ENCODE peak calls at places on chromosomes 6 and 20, in ten cellular contexts. S is GM12865, G is epithelial cell of esophagus, C is choroid plexus epithelial cell, J is transverse colon, E is hepatocyte, I is fibroblast of pulmonary artery, W is cardiac fibroblast, F is GM23338, X is psoas muscle. D is an unnamed sample.

GRCh38 chr6:39194466-39194865 is 34.8 kb downstream of the KCNK5 start:
- DNase-seq in S (no peak), G (no peak), C (no peak), J (no peak), E (no peak), I (no peak), W (no peak), F (no peak), X (no peak), D (no peak)

GRCh38 chr6:133568970-133569889 is 319.7 kb upstream of the TCF21 start:
- DNase-seq in S (no peak), G (peak; percentile 98), C (peak; percentile 85), J (peak; percentile 14), E (peak; percentile 77), I (peak; percentile 86), W (peak; percentile 95), F (peak; percentile 77), X (peak; percentile 16), D (no peak)

GRCh38 chr6:10054662-10055061 is 360.2 kb downstream of the TFAP2A start:
- DNase-seq in S (no peak), G (no peak), C (no peak), J (no peak), E (no peak), I (no peak), W (no peak), F (no peak), X (no peak), D (no peak)

GRCh38 chr6:149581349-149581748 is 15.2 kb downstream of the GINM1 start:
- DNase-seq in S (no peak), G (no peak), C (no peak), J (no peak), E (no peak), I (no peak), W (no peak), F (no peak), X (no peak), D (no peak)

GRCh38 chr6:163564536-163564935 is 150.0 kb downstream of the QKI start:
- DNase-seq in S (no peak), G (no peak), C (no peak), J (no peak), E (no peak), I (no peak), W (no peak), F (no peak), X (no peak), D (no peak)

GRCh38 chr20:1005452-1006027 is 3.4 kb upstream of the RSPO4 start:
- DNase-seq in S (peak; percentile 60), G (peak; percentile 75), C (peak; percentile 48), J (peak; percentile 43), E (peak; percentile 67), I (peak; percentile 26), W (peak; percentile 44), F (peak; percentile 92), X (no peak), D (no peak)

GRCh38 chr20:13900506-13900905 is 89.9 kb downstream of the SEL1L2 start:
- DNase-seq in S (no peak), G (no peak), C (no peak), J (no peak), E (no peak), I (no peak), W (no peak), F (peak; percentile 9), X (no peak), D (no peak)

GRCh38 chr20:373171-373890 is 7.2 kb upstream of the TRIB3 start:
- DNase-seq in S (no peak), G (peak; percentile 89), C (peak; percentile 86), J (no peak), E (peak; percentile 84), I (peak; percentile 98), W (peak; percentile 98), F (peak; percentile 46), X (peak; percentile 39), D (no peak)

GRCh38 chr6:107290491-107290890 is 168.9 kb downstream of the PDSS2 start:
- DNase-seq in S (no peak), G (no peak), C (no peak), J (no peak), E (no peak), I (no peak), W (no peak), F (peak; percentile 29), X (no peak), D (no peak)

GRCh38 chr20:62641749-62642665 is at the start of gene SLCO4A1:
- DNase-seq in S (peak; percentile 89), G (peak; percentile 45), C (peak; percentile 33), J (peak; percentile 87), E (peak; percentile 75), I (peak; percentile 28), W (peak; percentile 23), F (peak; percentile 75), X (peak; percentile 85), D (no peak)

GRCh38 chr20:45685896-45686295 is 15.9 kb upstream of the WFDC11 start:
- DNase-seq in S (no peak), G (peak; percentile 35), C (peak; percentile 10), J (no peak), E (peak; percentile 10), I (peak; percentile 0), W (no peak), F (peak; percentile 68), X (no peak), D (no peak)

GRCh38 chr6:87722831-87723726 is 21.0 kb upstream of the AKIRIN2 start:
- DNase-seq in S (peak; percentile 94), G (peak; percentile 94), C (peak; percentile 93), J (peak; percentile 41), E (peak; percentile 52), I (peak; percentile 95), W (peak; percentile 97), F (peak; percentile 84), X (peak; percentile 67), D (peak; percentile 29)

GRCh38 chr20:8557711-8558110 is 425.6 kb downstream of the PLCB1 start:
- DNase-seq in S (no peak), G (no peak), C (peak; percentile 7), J (no peak), E (no peak), I (peak; percentile 80), W (peak; percentile 81), F (no peak), X (no peak), D (no peak)

GRCh38 chr6:137958809-137959565 is 91.9 kb downstream of the TNFAIP3 start:
- DNase-seq in S (no peak), G (peak; percentile 47), C (peak; percentile 21), J (no peak), E (no peak), I (peak; percentile 91), W (peak; percentile 84), F (no peak), X (no peak), D (no peak)

GRCh38 chr6:43855247-43855646 is 85.2 kb downstream of the VEGFA start:
- DNase-seq in S (peak; percentile 6), G (no peak), C (no peak), J (no peak), E (no peak), I (no peak), W (no peak), F (no peak), X (no peak), D (no peak)

DNA sequence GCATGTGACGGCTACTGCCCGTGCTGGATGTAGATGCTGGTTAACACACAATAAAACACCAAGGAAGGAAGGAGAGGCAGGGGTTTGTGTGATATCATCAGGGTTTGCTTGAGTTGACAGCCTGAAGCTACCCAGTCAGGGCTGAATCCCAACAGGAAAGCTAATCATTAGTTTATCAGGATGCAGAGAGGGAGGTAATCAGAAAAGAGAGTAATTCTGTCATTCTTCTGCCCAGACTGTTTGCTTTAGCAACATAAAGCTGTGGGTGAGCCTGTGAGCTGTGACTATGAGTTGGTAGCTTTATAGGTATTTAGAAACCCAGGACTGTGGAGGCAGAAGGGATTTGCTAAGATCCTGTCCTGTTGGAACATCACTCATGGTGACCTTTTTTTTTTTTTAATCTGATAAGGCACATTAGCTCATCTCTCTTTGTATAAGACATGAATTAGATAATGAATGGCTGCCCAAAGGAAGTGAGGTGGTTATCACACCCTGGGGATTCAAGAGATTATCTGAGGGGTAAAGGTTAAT is 79.3 kb downstream of the CAP2 start:
- DNase-seq in S (no peak), G (no peak), C (no peak), J (no peak), E (peak; percentile 41), I (no peak), W (no peak), F (no peak), X (no peak), D (no peak)
- H3K4me3 ChIP-seq in S (no peak overlapping the region), G (no peak overlapping the region), C (no peak overlapping the region), J (no peak overlapping the region), E (no peak overlapping the region), I (no peak overlapping the region), W (no peak overlapping the region), F (no peak overlapping the region), X (no peak overlapping the region), D (no peak overlapping the region)

GRCh38 chr6:95780037-95780436 is 202.7 kb downstream of the MANEA start:
- DNase-seq in S (no peak), G (no peak), C (no peak), J (no peak), E (no peak), I (no peak), W (no peak), F (no peak), X (no peak), D (no peak)
- TF ChIP-seq CTCF in S (no peak), G (no peak), C (no peak), J (no peak), E (no peak), I (no peak), W (no peak), F (no peak), X (no peak), D (no peak)

GRCh38 chr6:75208564-75209431 is 2.9 kb upstream of the COL12A1 start:
- DNase-seq in S (peak; percentile 79), G (peak; percentile 78), C (peak; percentile 90), J (peak; percentile 88), E (peak; percentile 91), I (peak; percentile 88), W (peak; percentile 91), F (peak; percentile 95), X (peak; percentile 81), D (peak; percentile 54)
- H3K4me3 ChIP-seq in S (no peak overlapping the region), G (peak overlapping the region; percentile 15), C (peak overlapping the region; percentile 40), J (peak overlapping the region; percentile 14), E (no peak overlapping the region), I (peak overlapping the region; percentile 24), W (peak overlapping the region; percentile 37), F (peak overlapping the region; percentile 80), X (peak overlapping the region; percentile 47), D (peak overlapping the region; percentile 62)

GRCh38 chr20:44648068-44648467 is 3.4 kb downstream of the ADA start:
- DNase-seq in S (no peak), G (no peak), C (no peak), J (no peak), E (no peak), I (no peak), W (no peak), F (peak; percentile 34), X (no peak), D (no peak)

GRCh38 chr20:44650777-44651493 is 564 bp downstream of the ADA start:
- DNase-seq in S (peak; percentile 63), G (peak; percentile 38), C (no peak), J (no peak), E (no peak), I (no peak), W (peak; percentile 30), F (peak; percentile 21), X (peak; percentile 42), D (no peak)

GRCh38 chr20:44649976-44650375 is 1.5 kb downstream of the ADA start:
- DNase-seq in S (no peak), G (no peak), C (no peak), J (no peak), E (no peak), I (no peak), W (no peak), F (no peak), X (no peak), D (no peak)

GRCh38 chr20:44646641-44647274 is 4.7 kb downstream of the ADA start:
- DNase-seq in S (peak; percentile 95), G (peak; percentile 68), C (peak; percentile 62), J (peak; percentile 36), E (no peak), I (peak; percentile 59), W (peak; percentile 81), F (no peak), X (no peak), D (no peak)

GRCh38 chr20:44648579-44648978 is 2.9 kb downstream of the ADA start:
- DNase-seq in S (no peak), G (no peak), C (no peak), J (no peak), E (no peak), I (no peak), W (no peak), F (peak; percentile 76), X (no peak), D (no peak)
- TF ChIP-seq CTCF in S (no peak), G (no peak), C (peak; percentile 7), J (no peak), E (no peak), I (no peak), W (no peak), F (peak; percentile 28), X (no peak), D (no peak)